ENCODE peak calls at places on chromosomes 5 and 9, in six cellular contexts. Z is sigmoid colon, A is uterus, B is spleen, H is stomach, F is BE2C. V is an unnamed sample.

GRCh38 chr5:59786271-59786805 is 107.2 kb downstream of the PDE4D start:
- DNase-seq in Z (no peak), A (peak; percentile 49), B (no peak), H (no peak), F (no peak), V (no peak)

GRCh38 chr9:14313378-14313940 is 482 bp downstream of the NFIB start:
- DNase-seq in Z (no peak), A (no peak), B (no peak), H (peak; percentile 38), F (no peak), V (no peak)

GRCh38 chr5:59665086-59665831 is 228.3 kb downstream of the PDE4D start:
- DNase-seq in Z (no peak), A (no peak), B (no peak), H (no peak), F (no peak), V (no peak)

GRCh38 chr5:172979778-172980177 is 3.8 kb upstream of the ATP6V0E1 start:
- DNase-seq in Z (no peak), A (no peak), B (no peak), H (no peak), F (no peak), V (no peak)

GRCh38 chr9:4489562-4489918 is 728 bp upstream of the SLC1A1 start:
- DNase-seq in Z (no peak), A (no peak), B (no peak), H (peak; percentile 44), F (no peak), V (no peak)

GRCh38 chr9:13688990-13689600 is 409.6 kb upstream of the MPDZ start:
- DNase-seq in Z (no peak), A (no peak), B (no peak), H (no peak), F (peak; percentile 29), V (peak; percentile 20)

GRCh38 chr9:109953813-109954489 is 174.0 kb downstream of the PALM2AKAP2 start:
- DNase-seq in Z (no peak), A (no peak), B (no peak), H (no peak), F (no peak), V (no peak)

GRCh38 chr5:116510525-116510924 is 64.1 kb downstream of the SEMA6A start:
- DNase-seq in Z (no peak), A (no peak), B (no peak), H (no peak), F (no peak), V (no peak)

GRCh38 chr5:96220610-96221390 is 212.2 kb downstream of the PCSK1 start:
- DNase-seq in Z (no peak), A (no peak), B (no peak), H (no peak), F (no peak), V (no peak)

GRCh38 chr9:114225534-114226288 is 70.4 kb downstream of the COL27A1 start:
- DNase-seq in Z (no peak), A (no peak), B (no peak), H (no peak), F (no peak), V (no peak)

GRCh38 chr9:133604856-133605255 is 4.3 kb downstream of the FAM163B start:
- DNase-seq in Z (no peak), A (no peak), B (no peak), H (no peak), F (peak; percentile 62), V (no peak)

GRCh38 chr9:136093995-136094881 is 851 bp downstream of the NACC2 start:
- DNase-seq in Z (peak; percentile 96), A (peak; percentile 84), B (peak; percentile 91), H (peak; percentile 69), F (peak; percentile 53), V (peak; percentile 88)

GRCh38 chr9:96618209-96619108 is 1.2 kb downstream of the CDC14B start:
- DNase-seq in Z (peak; percentile 78), A (no peak), B (no peak), H (peak; percentile 52), F (peak; percentile 29), V (peak; percentile 38)

GRCh38 chr5:148912714-148913398 is 86.4 kb downstream of the ADRB2 start:
- DNase-seq in Z (no peak), A (no peak), B (no peak), H (no peak), F (no peak), V (no peak)
- TF ChIP-seq CTCF in Z (no peak), A (no peak), B (no peak), H (no peak), F (peak; percentile 46), V (peak; percentile 38)

DNA sequence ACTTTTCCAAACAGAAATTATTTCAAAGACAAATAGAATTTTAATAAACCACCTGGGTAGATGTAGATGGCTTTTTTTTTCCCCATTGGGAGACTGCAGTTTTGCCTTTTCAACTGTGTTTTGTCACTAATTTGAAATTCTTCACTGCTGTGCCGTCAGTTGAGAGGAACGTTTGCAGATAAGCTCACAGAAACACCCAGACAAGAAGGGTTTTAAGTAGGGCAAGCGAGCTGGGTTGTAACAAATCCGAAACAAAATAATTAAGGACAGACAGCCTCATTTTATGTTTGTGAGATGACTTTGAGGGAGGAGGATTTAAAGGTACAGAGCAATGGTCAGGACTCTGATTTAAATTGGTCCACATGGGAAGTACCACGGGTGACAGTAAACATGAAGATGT is 155.1 kb upstream of the NTRK2 start:
- DNase-seq in Z (no peak), A (no peak), B (no peak), H (no peak), F (no peak), V (no peak)
- H3K4me1 ChIP-seq in Z (no peaks in the 10 kb centered on the region), A (no peaks in the 10 kb centered on the region), B (no peaks in the 10 kb centered on the region), H (peaks cover 11% of the 10 kb centered on the region), F (no peaks in the 10 kb centered on the region), V (peaks cover 17% of the 10 kb centered on the region)

GRCh38 chr9:123354806-123355508 is 1.0 kb upstream of the CRB2 start:
- DNase-seq in Z (no peak), A (no peak), B (no peak), H (no peak), F (no peak), V (no peak)
- H3K4me3 ChIP-seq in Z (no peak overlapping the region), A (no peak overlapping the region), B (no peak overlapping the region), H (no peak overlapping the region), F (no peak overlapping the region), V (no peak overlapping the region)

GRCh38 chr5:83281658-83282057 is 189.9 kb upstream of the VCAN start:
- DNase-seq in Z (no peak), A (no peak), B (no peak), H (no peak), F (no peak), V (no peak)
- TF ChIP-seq CTCF in Z (no peak), A (no peak), B (no peak), H (no peak), F (no peak), V (no peak)

DNA sequence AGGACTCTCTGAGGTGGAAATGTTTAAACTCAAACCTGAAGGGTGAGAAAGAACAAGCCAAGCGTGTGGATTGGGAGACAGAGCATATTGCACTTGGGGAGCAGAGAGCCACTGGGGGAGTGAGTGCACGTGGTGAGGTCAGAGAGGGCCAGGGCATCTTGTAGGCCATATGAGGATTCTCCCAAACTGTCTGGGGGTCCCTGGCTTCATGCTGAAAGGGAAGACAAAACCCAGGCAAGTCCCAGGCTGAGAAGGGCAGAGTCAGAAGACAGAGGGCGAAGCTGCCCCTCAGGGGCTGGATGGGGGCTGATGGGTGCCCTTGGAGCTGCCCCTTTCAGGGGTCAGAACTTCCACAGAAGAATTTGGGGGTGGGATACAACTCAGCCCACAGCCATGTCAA is 215.3 kb upstream of the S1PR3 start:
- DNase-seq in Z (no peak), A (no peak), B (no peak), H (no peak), F (no peak), V (no peak)
- H3K4me1 ChIP-seq in Z (no peaks in the 10 kb centered on the region), A (no peaks in the 10 kb centered on the region), B (peaks cover 26% of the 10 kb centered on the region), H (peaks cover 27% of the 10 kb centered on the region), F (peaks cover 4% of the 10 kb centered on the region), V (peaks cover 49% of the 10 kb centered on the region)

DNA sequence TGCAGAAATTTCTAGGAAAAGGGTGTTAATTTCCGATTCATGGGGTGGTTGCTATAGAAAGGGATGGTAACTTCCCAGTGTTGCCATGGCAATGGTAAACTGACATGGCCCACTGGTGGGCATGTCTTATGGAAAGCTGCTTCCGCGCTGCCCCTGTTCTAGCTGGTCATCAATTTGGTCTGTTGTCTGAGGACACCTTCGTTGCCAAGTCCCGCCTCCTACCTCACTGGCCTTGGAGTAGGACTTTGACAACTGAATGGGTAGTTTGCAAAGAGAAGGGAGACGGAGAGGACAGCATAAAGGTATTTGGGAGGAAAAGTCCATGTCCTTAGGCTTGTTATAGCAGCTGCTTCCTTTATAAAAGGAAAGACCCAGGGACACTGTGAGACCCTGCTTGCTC is 74.0 kb upstream of the SMIM23 start:
- DNase-seq in Z (no peak), A (no peak), B (peak; percentile 30), H (no peak), F (no peak), V (no peak)
- H3K4me3 ChIP-seq in Z (no peak overlapping the region), A (no peak overlapping the region), B (no peak overlapping the region), H (no peak overlapping the region), F (no peak overlapping the region), V (no peak overlapping the region)

GRCh38 chr5:66894480-66895240 is 298.5 kb downstream of the MAST4 start:
- DNase-seq in Z (no peak), A (no peak), B (no peak), H (no peak), F (no peak), V (no peak)

GRCh38 chr5:66892715-66893114 is 296.5 kb downstream of the MAST4 start:
- DNase-seq in Z (no peak), A (no peak), B (no peak), H (no peak), F (no peak), V (no peak)

GRCh38 chr5:66896207-66896606 is 300.0 kb downstream of the MAST4 start:
- DNase-seq in Z (no peak), A (no peak), B (no peak), H (no peak), F (no peak), V (no peak)

GRCh38 chr5:66898241-66899039 is 298.2 kb downstream of the CD180 start:
- DNase-seq in Z (no peak), A (no peak), B (no peak), H (no peak), F (no peak), V (no peak)

DNA sequence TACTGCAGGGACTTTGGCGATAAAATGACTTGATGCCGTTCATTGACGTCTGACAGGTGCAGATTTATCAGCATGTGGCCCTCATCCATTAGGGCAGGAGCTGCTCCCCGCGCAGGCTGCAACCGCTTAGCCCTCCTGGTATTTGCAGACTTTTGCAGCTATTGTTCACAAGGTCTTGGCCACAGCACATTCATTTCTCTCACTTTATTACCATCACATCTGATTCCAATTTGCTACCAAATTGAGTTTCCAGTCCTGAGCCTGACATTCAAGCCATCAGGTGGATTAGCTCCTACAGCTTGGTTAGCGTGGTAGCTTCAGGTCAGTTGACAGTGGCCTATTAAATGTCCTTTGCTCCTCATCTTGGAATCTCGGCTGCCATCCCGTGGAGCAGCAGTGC is 299.2 kb downstream of the CD180 start:
- DNase-seq in Z (no peak), A (no peak), B (no peak), H (no peak), F (peak; percentile 41), V (no peak)
- TF ChIP-seq CTCF in Z (no peak), A (no peak), B (no peak), H (no peak), F (no peak), V (no peak)

V was measured in left ventricle myocardium inferior.